ENCODE peak calls at places on chromosomes 11 and 22, in seven cellular contexts. H is stimulated activated CD4-positive, alpha-beta T cell treated with anti-CD3 and anti-CD28 coated beads, Interleukin-15, amount 100 ng/mL, for 24 hours; M is activated CD4-positive, alpha-beta memory T cell treated with anti-CD3 and anti-CD28 coated beads, Interleukin-2, amount 10 ng/mL, durations not matched to agents 7 days and 5 days; G is myocyte; V is Peyer's patch; S is GDM1; C is IMR-90. E is an unnamed sample.
A peak's percentile ranks its signal among the peaks of the same experiment; 100 is the strongest.

GRCh38 chr11:118138839-118139420 is 13.7 kb downstream of the SCN4B start:
- DNase-seq in H (no peak), M (no peak), G (no peak), V (no peak), S (no peak), C (no peak), E (no peak)

GRCh38 chr11:69801513-69802335 is 17.5 kb downstream of the FGF3 start:
- DNase-seq in H (peak; percentile 42), M (no peak), G (no peak), V (no peak), S (no peak), C (no peak), E (no peak)

GRCh38 chr22:40050258-40050657 is 55.5 kb downstream of the FAM83F start:
- DNase-seq in H (no peak), M (no peak), G (no peak), V (peak; percentile 53), S (no peak), C (no peak), E (no peak)

GRCh38 chr11:114440121-114440860 is 1.0 kb downstream of the REXO2 start:
- DNase-seq in H (no peak), M (no peak), G (no peak), V (no peak), S (no peak), C (peak; percentile 29), E (no peak)

GRCh38 chr11:17354070-17354924 is 2.7 kb downstream of the NCR3LG1 start:
- DNase-seq in H (peak; percentile 77), M (peak; percentile 64), G (peak; percentile 84), V (peak; percentile 65), S (peak; percentile 48), C (peak; percentile 79), E (peak; percentile 55)

GRCh38 chr11:88406871-88407270 is 69.3 kb upstream of the CTSC start:
- DNase-seq in H (no peak), M (no peak), G (no peak), V (no peak), S (no peak), C (no peak), E (no peak)

GRCh38 chr22:26887456-26887855 is 230.1 kb downstream of the MIAT start:
- DNase-seq in H (no peak), M (no peak), G (peak; percentile 88), V (no peak), S (no peak), C (peak; percentile 74), E (no peak)

GRCh38 chr22:48319321-48320047 is 1508.2 kb downstream of the BRD1 start:
- DNase-seq in H (no peak), M (no peak), G (no peak), V (no peak), S (no peak), C (no peak), E (no peak)

GRCh38 chr11:134464196-134464595 is 52.2 kb upstream of the B3GAT1 start:
- DNase-seq in H (no peak), M (no peak), G (no peak), V (no peak), S (no peak), C (no peak), E (no peak)

GRCh38 chr11:111105566-111105965 is 140.0 kb upstream of the POU2AF2 start:
- DNase-seq in H (no peak), M (no peak), G (no peak), V (no peak), S (no peak), C (peak; percentile 69), E (no peak)

GRCh38 chr22:28029201-28029948 is 110.3 kb upstream of the PITPNB start:
- DNase-seq in H (no peak), M (peak; percentile 8), G (peak; percentile 58), V (no peak), S (peak; percentile 63), C (peak; percentile 49), E (no peak)

GRCh38 chr11:69867076-69868002 is 48.1 kb upstream of the FGF3 start:
- DNase-seq in H (no peak), M (no peak), G (peak; percentile 94), V (no peak), S (no peak), C (peak; percentile 53), E (no peak)

GRCh38 chr11:125156346-125156745 is 8.2 kb upstream of the PKNOX2 start:
- DNase-seq in H (no peak), M (no peak), G (no peak), V (no peak), S (no peak), C (no peak), E (no peak)

GRCh38 chr11:15993360-15993759 is 363.0 kb downstream of the SOX6 start:
- DNase-seq in H (no peak), M (no peak), G (no peak), V (no peak), S (no peak), C (no peak), E (no peak)

GRCh38 chr11:19890308-19890707 is 177.7 kb downstream of the NAV2 start:
- DNase-seq in H (no peak), M (no peak), G (peak; percentile 76), V (no peak), S (no peak), C (peak; percentile 88), E (no peak)

GRCh38 chr11:64150481-64151239 is 15.3 kb downstream of the MACROD1 start:
- DNase-seq in H (no peak), M (no peak), G (no peak), V (no peak), S (no peak), C (no peak), E (no peak)

GRCh38 chr11:45266693-45267451 is 19.3 kb downstream of the SYT13 start:
- DNase-seq in H (peak; percentile 51), M (peak; percentile 24), G (no peak), V (no peak), S (no peak), C (no peak), E (no peak)

GRCh38 chr11:121459413-121460041 is 6.8 kb upstream of the SORL1-AS1 start:
- DNase-seq in H (no peak), M (peak; percentile 49), G (no peak), V (no peak), S (no peak), C (no peak), E (no peak)

GRCh38 chr11:2297623-2298030 is 4.1 kb downstream of the C11orf21 start:
- DNase-seq in H (no peak), M (no peak), G (no peak), V (no peak), S (no peak), C (no peak), E (no peak)

GRCh38 chr11:76978239-76978638 is 56.0 kb upstream of the B3GNT6 start:
- DNase-seq in H (no peak), M (no peak), G (no peak), V (no peak), S (no peak), C (no peak), E (no peak)

GRCh38 chr11:101867951-101868350 is 46.9 kb upstream of the CEP126 start:
- DNase-seq in H (no peak), M (no peak), G (no peak), V (no peak), S (no peak), C (peak; percentile 58), E (no peak)

GRCh38 chr22:22042599-22043295 is 60.2 kb upstream of the TOP3B start:
- DNase-seq in H (no peak), M (no peak), G (no peak), V (no peak), S (no peak), C (no peak), E (no peak)

GRCh38 chr11:11408436-11409221 is 55.6 kb upstream of the CSNK2A3 start:
- DNase-seq in H (no peak), M (no peak), G (no peak), V (no peak), S (no peak), C (no peak), E (no peak)

GRCh38 chr11:122071680-122072321 is 44.2 kb downstream of the BLID start:
- DNase-seq in H (no peak), M (no peak), G (no peak), V (no peak), S (no peak), C (no peak), E (no peak)

GRCh38 chr11:63635762-63636465 is 21.7 kb upstream of the PLAAT3 start:
- DNase-seq in H (peak; percentile 73), M (peak; percentile 72), G (peak; percentile 75), V (peak; percentile 41), S (peak; percentile 44), C (peak; percentile 63), E (peak; percentile 35)

GRCh38 chr11:119023741-119024140 is 5.2 kb downstream of the TRAPPC4 start:
- DNase-seq in H (no peak), M (no peak), G (no peak), V (no peak), S (no peak), C (no peak), E (no peak)

GRCh38 chr11:130121430-130121978 is 38.1 kb upstream of the ST14 start:
- DNase-seq in H (peak; percentile 35), M (no peak), G (peak; percentile 89), V (no peak), S (no peak), C (peak; percentile 81), E (no peak)

GRCh38 chr11:14148653-14149273 is 186.2 kb downstream of the SPON1 start:
- DNase-seq in H (no peak), M (no peak), G (peak; percentile 30), V (no peak), S (no peak), C (peak; percentile 44), E (peak; percentile 7)

GRCh38 chr22:39962071-39962470 is 1.9 kb downstream of the TMA7B start:
- DNase-seq in H (no peak), M (no peak), G (no peak), V (no peak), S (no peak), C (no peak), E (no peak)

GRCh38 chr11:116960916-116961315 is 123.5 kb upstream of the APOA1 start:
- DNase-seq in H (no peak), M (no peak), G (peak; percentile 74), V (no peak), S (no peak), C (peak; percentile 83), E (no peak)

GRCh38 chr11:94740083-94740974 is 27.8 kb upstream of the AMOTL1 start:
- DNase-seq in H (peak; percentile 16), M (no peak), G (peak; percentile 28), V (no peak), S (no peak), C (no peak), E (no peak)

GRCh38 chr11:63337070-63337469 is 32.5 kb upstream of the SLC22A9 start:
- DNase-seq in H (no peak), M (no peak), G (no peak), V (no peak), S (no peak), C (no peak), E (no peak)

GRCh38 chr22:45677060-45677459 is 5.4 kb downstream of the ATXN10 start:
- DNase-seq in H (no peak), M (no peak), G (no peak), V (no peak), S (no peak), C (no peak), E (no peak)

GRCh38 chr22:47200273-47201051 is 438.0 kb downstream of the TBC1D22A start:
- DNase-seq in H (no peak), M (peak; percentile 12), G (peak; percentile 22), V (no peak), S (no peak), C (no peak), E (no peak)

GRCh38 chr11:13074714-13075464 is 65.8 kb downstream of the RASSF10 start:
- DNase-seq in H (no peak), M (no peak), G (no peak), V (no peak), S (no peak), C (no peak), E (no peak)

GRCh38 chr11:61267437-61267841 is 26.5 kb downstream of the PGA5 start:
- DNase-seq in H (no peak), M (no peak), G (no peak), V (no peak), S (no peak), C (no peak), E (no peak)

GRCh38 chr11:8531982-8532381 is 62.0 kb downstream of the STK33 start:
- DNase-seq in H (no peak), M (no peak), G (no peak), V (no peak), S (no peak), C (no peak), E (no peak)

GRCh38 chr11:61747389-61748285 is 4.8 kb upstream of the MYRF start:
- DNase-seq in H (peak; percentile 56), M (peak; percentile 63), G (peak; percentile 71), V (peak; percentile 38), S (no peak), C (peak; percentile 59), E (no peak)